ENCODE peak calls at places on chromosome 6, in nine cellular contexts. A is GF-D8, Q is GM20000, K is brain microvascular endothelial cell, S is HT1080, T is mucosa of descending colon, H is NCI-H1092, U is aorta, D is SK-N-SH. O is an unnamed sample.

GRCh38 chr6:66897576-66897975 is 1190.5 kb upstream of the EYS start:
- DNase-seq in T (no peak), K (no peak), U (no peak), S (peak), D (no peak), H (no peak), Q (no peak), A (peak), O (no peak)

GRCh38 chr6:90809035-90809434 is 222.2 kb upstream of the MAP3K7 start:
- DNase-seq in H (no peak), Q (no peak), T (no peak), S (no peak), U (no peak), A (no peak), D (no peak), K (no peak), O (no peak)

GRCh38 chr6:144873653-144874378 is 588.7 kb downstream of the UTRN start:
- DNase-seq in T (no peak), D (no peak), K (peak), S (peak), A (no peak), U (no peak), H (no peak), Q (no peak), O (no peak)

GRCh38 chr6:38684244-38684643 is 18.7 kb downstream of the GLO1 start:
- DNase-seq in H (no peak), A (no peak), T (no peak), U (no peak), S (no peak), K (no peak), Q (no peak), D (no peak), O (no peak)

GRCh38 chr6:17281100-17281496 is at the start of gene RBM24:
- DNase-seq in U (peak), K (peak), H (peak), D (peak), A (no peak), S (no peak), T (peak), Q (peak), O (no peak)

GRCh38 chr6:113495521-113495920 is 361.6 kb upstream of the MARCKS start:
- DNase-seq in K (peak), A (no peak), H (no peak), S (peak), D (no peak), Q (no peak), U (no peak), T (no peak), O (no peak)

GRCh38 chr6:56259682-56260081 is 12.3 kb upstream of the COL21A1 start:
- DNase-seq in K (peak), U (no peak), S (peak), T (no peak), D (no peak), Q (no peak), A (no peak), H (peak), O (peak)

GRCh38 chr6:121522265-121522664 is 86.8 kb downstream of the GJA1 start:
- DNase-seq in S (peak), K (peak), D (no peak), A (no peak), U (no peak), Q (no peak), H (no peak), T (no peak), O (no peak)

GRCh38 chr6:31453259-31453658 is 44.7 kb upstream of the MICB start:
- DNase-seq in A (no peak), D (no peak), K (no peak), T (no peak), U (no peak), S (no peak), H (no peak), Q (no peak), O (no peak)

GRCh38 chr6:11802886-11803595 is 24.4 kb upstream of the ADTRP start:
- DNase-seq in T (peak), Q (no peak), S (no peak), K (no peak), H (no peak), D (no peak), U (no peak), A (no peak), O (no peak)

GRCh38 chr6:146246028-146246427 is 217.2 kb downstream of the GRM1 start:
- DNase-seq in T (no peak), A (no peak), Q (no peak), S (no peak), K (no peak), H (no peak), U (no peak), D (no peak), O (no peak)

GRCh38 chr6:143158113-143158581 is 97.5 kb downstream of the AIG1 start:
- DNase-seq in Q (no peak), D (no peak), U (no peak), S (peak), K (peak), A (no peak), T (no peak), H (no peak), O (no peak)

GRCh38 chr6:142088858-142089216 is 43.9 kb upstream of the GJE1 start:
- DNase-seq in D (peak), H (no peak), K (peak), A (no peak), T (no peak), S (peak), Q (peak), U (no peak), O (no peak)

GRCh38 chr6:170268216-170269129 is 22.4 kb downstream of the DLL1 start:
- DNase-seq in S (no peak), D (no peak), H (no peak), Q (no peak), K (no peak), T (no peak), A (no peak), U (peak), O (no peak)

GRCh38 chr6:169808608-169808967 is 57.2 kb downstream of the ERMARD start:
- DNase-seq in Q (no peak), A (no peak), D (no peak), T (no peak), U (no peak), S (no peak), K (no peak), H (no peak), O (no peak)

GRCh38 chr6:138773177-138774091 is at the start of gene CCDC28A:
- DNase-seq in H (peak), D (peak), A (peak), U (peak), K (peak), T (peak), Q (peak), S (peak), O (peak)

GRCh38 chr6:112967974-112968373 is 620.8 kb downstream of the RFPL4B start:
- DNase-seq in A (no peak), K (no peak), T (no peak), H (no peak), D (no peak), U (no peak), S (no peak), Q (no peak), O (no peak)

GRCh38 chr6:117498159-117498558 is 15.7 kb downstream of the DCBLD1 start:
- DNase-seq in K (peak), T (no peak), D (no peak), A (no peak), Q (no peak), U (no peak), H (no peak), S (peak), O (no peak)

GRCh38 chr6:193773-194310 is 98.4 kb upstream of the DUSP22 start:
- DNase-seq in Q (peak), S (no peak), A (no peak), D (no peak), T (no peak), H (no peak), K (no peak), U (no peak), O (no peak)

GRCh38 chr6:37559060-37559459 is 59.4 kb upstream of the CCDC167 start:
- DNase-seq in T (no peak), D (no peak), Q (no peak), S (no peak), H (no peak), U (no peak), A (no peak), K (no peak), O (no peak)

GRCh38 chr6:36033935-36034334 is 6.3 kb downstream of the MAPK14 start:
- DNase-seq in D (no peak), T (no peak), U (no peak), Q (no peak), H (no peak), K (no peak), A (no peak), S (peak), O (no peak)

GRCh38 chr6:70028246-70028645 is 161.9 kb downstream of the COL19A1 start:
- DNase-seq in A (no peak), S (no peak), U (no peak), Q (no peak), D (no peak), K (no peak), T (no peak), H (no peak), O (no peak)

GRCh38 chr6:39330057-39330456 is 7.6 kb upstream of the KCNK16 start:
- DNase-seq in A (no peak), H (peak), K (no peak), U (no peak), T (no peak), Q (peak), D (no peak), S (no peak), O (no peak)

GRCh38 chr6:144543006-144543871 is 258.1 kb downstream of the UTRN start:
- DNase-seq in T (no peak), S (peak), U (no peak), A (peak), D (no peak), H (no peak), Q (no peak), K (peak), O (no peak)

GRCh38 chr6:139981810-139982550 is 607.5 kb upstream of the CITED2 start:
- DNase-seq in K (peak), T (no peak), H (no peak), U (no peak), A (no peak), Q (no peak), S (peak), D (no peak), O (peak)

GRCh38 chr6:114108119-114109002 is 137.4 kb upstream of the HDAC2 start:
- DNase-seq in K (peak), H (peak), U (peak), D (peak), A (no peak), S (peak), T (peak), Q (peak), O (peak)

GRCh38 chr6:135236732-135237131 is 55.6 kb downstream of the MYB start:
- DNase-seq in S (no peak), A (no peak), U (no peak), T (no peak), Q (no peak), K (no peak), H (no peak), D (no peak), O (no peak)

GRCh38 chr6:118660218-118660569 is 8.8 kb upstream of the CEP85L start:
- DNase-seq in A (no peak), T (no peak), D (peak), K (peak), U (no peak), Q (no peak), H (peak), S (no peak), O (peak)

GRCh38 chr6:150235218-150235617 is 92.4 kb downstream of the PPP1R14C start:
- DNase-seq in Q (no peak), A (no peak), T (no peak), S (no peak), H (no peak), K (no peak), D (no peak), U (no peak), O (no peak)

GRCh38 chr6:135667694-135668455 is 170.3 kb upstream of the AHI1 start:
- DNase-seq in T (no peak), Q (no peak), U (no peak), S (peak), D (no peak), K (peak), A (no peak), H (no peak), O (peak)